ENCODE peak calls at places on chromosomes 13 and 19, in six cellular contexts. W, R, F, H, N and Y are unnamed samples.

GRCh38 chr13:43132228-43132627 is 108.8 kb downstream of the DNAJC15 start:
- DNase-seq in W (peak; percentile 21), R (no peak), F (no peak), H (peak; percentile 75), N (peak; percentile 50), Y (peak; percentile 66)

GRCh38 chr13:67281476-67281875 is 51.3 kb upstream of the PCDH9 start:
- DNase-seq in W (no peak), R (no peak), F (no peak), H (no peak), N (no peak), Y (no peak)

GRCh38 chr13:86974251-86974994 is 696.7 kb upstream of the SLITRK5 start:
- DNase-seq in W (no peak), R (no peak), F (no peak), H (no peak), N (no peak), Y (no peak)

GRCh38 chr13:113211774-113212173 is 2.4 kb downstream of the CUL4A start:
- DNase-seq in W (no peak), R (no peak), F (no peak), H (no peak), N (no peak), Y (no peak)

GRCh38 chr13:71625694-71626093 is 241.3 kb downstream of the DACH1 start:
- DNase-seq in W (no peak), R (no peak), F (no peak), H (no peak), N (no peak), Y (no peak)

GRCh38 chr19:17496337-17496997 is 15.0 kb upstream of the PGLS start:
- DNase-seq in W (peak; percentile 62), R (peak; percentile 66), F (no peak), H (peak; percentile 66), N (peak; percentile 49), Y (peak; percentile 56)

GRCh38 chr19:51637362-51637978 is 7.3 kb upstream of the SIGLEC5 start:
- DNase-seq in W (no peak), R (no peak), F (no peak), H (peak; percentile 10), N (peak; percentile 10), Y (no peak)

GRCh38 chr19:31991984-31992655 is 353.3 kb upstream of the ZNF507 start:
- DNase-seq in W (no peak), R (no peak), F (no peak), H (no peak), N (no peak), Y (no peak)

GRCh38 chr19:45428385-45429231 is 4.9 kb upstream of the ERCC1 start:
- DNase-seq in W (peak; percentile 76), R (no peak), F (peak; percentile 24), H (no peak), N (peak; percentile 79), Y (no peak)

GRCh38 chr13:62697702-62698101 is 1282.1 kb upstream of the PCDH20 start:
- DNase-seq in W (no peak), R (no peak), F (no peak), H (no peak), N (no peak), Y (no peak)

GRCh38 chr13:47004552-47004951 is 107.7 kb upstream of the HTR2A start:
- DNase-seq in W (no peak), R (no peak), F (no peak), H (no peak), N (peak; percentile 11), Y (no peak)

GRCh38 chr19:3403489-3404323 is 37.3 kb downstream of the NFIC start:
- DNase-seq in W (peak; percentile 95), R (no peak), F (peak; percentile 51), H (no peak), N (peak; percentile 96), Y (peak; percentile 11)

GRCh38 chr19:29666634-29667389 is 1.6 kb downstream of the PLEKHF1 start:
- DNase-seq in W (peak; percentile 83), R (no peak), F (peak; percentile 46), H (no peak), N (peak; percentile 69), Y (peak; percentile 29)

GRCh38 chr19:2636897-2637683 is 65.4 kb downstream of the GNG7 start:
- DNase-seq in W (peak; percentile 37), R (peak; percentile 67), F (no peak), H (peak; percentile 75), N (peak; percentile 26), Y (no peak)

GRCh38 chr19:46748325-46749109 is 2.3 kb upstream of the STRN4 start:
- DNase-seq in W (peak; percentile 64), R (peak; percentile 62), F (peak; percentile 28), H (no peak), N (peak; percentile 59), Y (no peak)

GRCh38 chr13:59120297-59120843 is 1043.4 kb downstream of the DIAPH3 start:
- DNase-seq in W (no peak), R (no peak), F (no peak), H (no peak), N (no peak), Y (no peak)

GRCh38 chr19:38812841-38813320 is at the start of gene LGALS4:
- DNase-seq in W (no peak), R (no peak), F (no peak), H (no peak), N (no peak), Y (no peak)

GRCh38 chr13:102580552-102581169 is 16.1 kb upstream of the TPP2 start:
- DNase-seq in W (peak; percentile 38), R (peak; percentile 23), F (peak; percentile 24), H (peak; percentile 52), N (peak; percentile 52), Y (peak; percentile 51)

GRCh38 chr19:47124937-47125668 is 5.5 kb upstream of the SAE1 start:
- DNase-seq in W (no peak), R (no peak), F (peak; percentile 68), H (peak; percentile 55), N (peak; percentile 76), Y (peak; percentile 55)

GRCh38 chr13:94382520-94382919 is 97.0 kb downstream of the DCT start:
- DNase-seq in W (no peak), R (no peak), F (no peak), H (no peak), N (no peak), Y (no peak)

GRCh38 chr19:35165200-35166058 is 10.9 kb downstream of the FXYD5 start:
- DNase-seq in W (no peak), R (no peak), F (no peak), H (no peak), N (no peak), Y (no peak)